ENCODE peak calls at places on chromosome 5, in five cellular contexts. B is astrocyte of the cerebellum, O is breast epithelium, H is AG10803, G is sigmoid colon. J is an unnamed sample.

GRCh38 chr5:134371834-134372340 is 518 bp downstream of the UBE2B start:
- DNase-seq in B (no peak), O (peak; percentile 60), H (peak; percentile 32), G (peak; percentile 71), J (peak; percentile 35)

GRCh38 chr5:3886521-3887461 is 291.2 kb downstream of the IRX1 start:
- DNase-seq in B (no peak), O (no peak), H (no peak), G (no peak), J (no peak)

GRCh38 chr5:54742417-54742889 is 224.9 kb downstream of the SNX18 start:
- DNase-seq in B (no peak), O (no peak), H (peak; percentile 63), G (no peak), J (peak; percentile 54)

GRCh38 chr5:154653764-154654483 is 101.3 kb upstream of the LARP1 start:
- DNase-seq in B (no peak), O (no peak), H (no peak), G (no peak), J (no peak)

GRCh38 chr5:131109540-131110255 is 55.4 kb downstream of the HINT1 start:
- DNase-seq in B (peak; percentile 16), O (no peak), H (peak; percentile 35), G (no peak), J (peak; percentile 50)

GRCh38 chr5:157115012-157115411 is 6.2 kb upstream of the HAVCR2 start:
- DNase-seq in B (no peak), O (no peak), H (no peak), G (no peak), J (no peak)

GRCh38 chr5:142857405-142857804 is 87.2 kb downstream of the ARHGAP26 start:
- DNase-seq in B (no peak), O (no peak), H (no peak), G (no peak), J (no peak)

GRCh38 chr5:80275347-80275746 is 19.5 kb upstream of the SERINC5 start:
- DNase-seq in B (no peak), O (no peak), H (peak; percentile 22), G (no peak), J (peak; percentile 21)

GRCh38 chr5:31771500-31771899 is 132.6 kb downstream of the PDZD2 start:
- DNase-seq in B (no peak), O (no peak), H (no peak), G (no peak), J (no peak)

GRCh38 chr5:157562111-157562581 is 13.4 kb downstream of the ADAM19 start:
- DNase-seq in B (peak; percentile 93), O (no peak), H (peak; percentile 81), G (peak; percentile 76), J (peak; percentile 78)

GRCh38 chr5:137621861-137622823 is 113.7 kb downstream of the KLHL3 start:
- DNase-seq in B (no peak), O (no peak), H (peak; percentile 75), G (peak; percentile 46), J (peak; percentile 35)

GRCh38 chr5:102341918-102342317 is 45.8 kb upstream of the SLCO4C1 start:
- DNase-seq in B (no peak), O (no peak), H (no peak), G (no peak), J (no peak)

DNA sequence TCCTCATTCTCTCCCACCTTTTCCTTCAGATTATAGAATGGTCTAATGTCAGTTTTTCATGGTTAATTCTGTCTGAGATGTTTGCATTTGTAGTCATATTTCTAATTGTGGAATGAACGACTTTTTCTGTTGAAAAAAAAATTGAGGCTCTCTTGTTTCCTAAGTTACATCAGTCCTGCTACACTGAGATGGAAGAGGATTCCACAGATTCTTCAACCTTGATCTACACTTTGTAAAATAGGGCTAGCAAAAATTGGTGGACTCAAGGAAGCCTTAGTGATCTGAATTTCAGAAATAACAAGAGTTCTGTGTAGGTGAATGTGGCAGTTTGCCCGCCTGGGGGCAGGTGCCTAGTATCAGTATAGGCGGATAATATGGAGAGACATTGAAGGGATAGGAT is 51.9 kb downstream of the ERBIN start:
- DNase-seq in B (no peak), O (no peak), H (peak; percentile 20), G (no peak), J (no peak)
- TF ChIP-seq CTCF in B (no peak), O (no peak), H (no peak), G (no peak), J (no peak)

GRCh38 chr5:89457411-89458329 is 574.7 kb upstream of the MEF2C start:
- DNase-seq in B (peak; percentile 32), O (no peak), H (peak; percentile 85), G (peak; percentile 69), J (peak; percentile 83)
- H3K4me3 ChIP-seq in B (no peak overlapping the region), O (no peak overlapping the region), H (no peak overlapping the region), G (no peak overlapping the region), J (no peak overlapping the region)

DNA sequence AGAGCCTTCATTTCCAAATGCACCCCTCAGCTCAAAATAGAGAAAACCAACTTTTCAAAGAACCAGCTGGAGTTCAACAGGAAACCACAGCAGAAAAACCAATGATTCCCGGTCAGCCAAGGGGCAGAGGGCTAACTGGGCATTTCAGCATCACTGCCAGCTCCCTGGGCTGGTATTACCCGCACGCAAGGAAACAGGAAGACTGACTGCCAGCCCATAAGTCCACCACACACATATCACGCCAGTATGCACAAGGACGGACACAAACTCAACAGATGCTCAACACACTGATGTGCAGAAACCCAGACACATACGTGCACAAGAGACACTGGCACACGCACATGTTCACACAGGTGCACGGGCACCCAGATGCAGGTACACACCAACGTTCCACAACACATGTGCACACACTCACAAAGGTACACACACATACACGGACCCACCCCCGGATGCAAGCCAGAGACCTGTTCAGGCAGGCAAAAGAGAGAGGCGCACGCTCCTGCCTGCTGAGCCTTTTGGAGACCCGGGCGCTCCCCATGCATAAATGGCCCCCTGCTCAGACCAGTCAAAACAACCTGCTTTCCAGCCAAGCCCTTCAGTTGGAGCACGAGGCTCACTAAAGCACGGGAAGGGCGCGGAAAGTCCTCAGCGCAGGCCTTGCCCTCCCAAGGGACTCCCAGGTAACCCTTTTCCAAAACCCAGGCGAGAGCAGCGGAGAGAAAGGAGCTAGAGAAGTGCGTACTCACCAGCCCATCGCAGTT is 2.1 kb downstream of the ADAMTS2 start:
- DNase-seq in B (no peak), O (no peak), H (peak; percentile 23), G (no peak), J (no peak)
- TF ChIP-seq CTCF in B (no peak), O (no peak), H (no peak), G (no peak), J (no peak)

DNA sequence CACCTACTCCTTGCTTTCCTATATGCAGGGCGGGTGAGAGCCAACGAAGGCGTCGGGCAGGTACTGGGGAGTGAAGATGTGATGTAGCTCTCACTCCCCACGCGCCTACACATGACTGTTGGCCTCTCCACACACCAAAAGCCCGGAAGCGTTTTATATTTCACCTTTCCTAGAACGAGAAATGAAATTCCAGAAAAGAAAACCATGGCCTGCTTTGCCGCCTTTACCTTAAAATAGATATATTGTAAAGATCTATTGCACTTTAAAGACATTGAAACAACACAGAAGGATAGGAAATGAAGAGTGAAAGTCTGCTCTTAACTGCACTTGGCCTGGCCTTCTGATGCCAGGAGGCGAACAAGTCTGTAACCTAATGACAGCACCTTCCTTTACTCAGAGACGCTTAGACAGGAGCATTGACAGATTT is 6.7 kb downstream of the PRDM6 start:
- DNase-seq in B (no peak), O (no peak), H (no peak), G (no peak), J (no peak)
- H3K4me3 ChIP-seq in B (peak overlapping the region; percentile 28), O (no peak overlapping the region), H (no peak overlapping the region), G (peak overlapping the region; percentile 70), J (no peak overlapping the region)

GRCh38 chr5:122182491-122182921 is 53.2 kb downstream of the ZNF474 start:
- DNase-seq in B (peak; percentile 90), O (no peak), H (peak; percentile 80), G (peak; percentile 74), J (peak; percentile 92)

GRCh38 chr5:122183098-122183794 is 53.9 kb downstream of the ZNF474 start:
- DNase-seq in B (peak; percentile 82), O (no peak), H (peak; percentile 87), G (peak; percentile 82), J (peak; percentile 89)

GRCh38 chr5:122180863-122181519 is 51.6 kb downstream of the ZNF474 start:
- DNase-seq in B (peak; percentile 29), O (no peak), H (peak; percentile 86), G (no peak), J (peak; percentile 89)

GRCh38 chr5:122184676-122185255 is 55.4 kb downstream of the ZNF474 start:
- DNase-seq in B (no peak), O (no peak), H (no peak), G (no peak), J (no peak)

GRCh38 chr5:122183795-122184185 is 54.4 kb downstream of the ZNF474 start:
- DNase-seq in B (no peak), O (no peak), H (no peak), G (no peak), J (no peak)
- TF ChIP-seq CTCF in B (no peak), O (no peak), H (no peak), G (no peak), J (no peak)

GRCh38 chr5:170634236-170634990 is 130.6 kb downstream of the KCNIP1 start:
- DNase-seq in B (no peak), O (no peak), H (no peak), G (peak; percentile 61), J (no peak)
- H3K4me3 ChIP-seq in B (no peak overlapping the region), O (no peak overlapping the region), H (no peak overlapping the region), G (no peak overlapping the region), J (no peak overlapping the region)

GRCh38 chr5:156051972-156052371 is 275.0 kb upstream of the SGCD start:
- DNase-seq in B (no peak), O (no peak), H (no peak), G (no peak), J (no peak)
- TF ChIP-seq CTCF in B (no peak), O (no peak), H (no peak), G (no peak), J (no peak)

GRCh38 chr5:77629553-77630245 is 8.8 kb downstream of the OTP start:
- DNase-seq in B (no peak), O (no peak), H (no peak), G (no peak), J (no peak)

GRCh38 chr5:77631166-77631582 is 7.3 kb downstream of the OTP start:
- DNase-seq in B (no peak), O (no peak), H (no peak), G (no peak), J (no peak)

GRCh38 chr5:77630246-77631165 is 8.0 kb downstream of the OTP start:
- DNase-seq in B (no peak), O (no peak), H (peak; percentile 12), G (no peak), J (no peak)

GRCh38 chr5:77628840-77629552 is 9.5 kb downstream of the OTP start:
- DNase-seq in B (no peak), O (no peak), H (no peak), G (no peak), J (no peak)

GRCh38 chr5:77627869-77628674 is 10.4 kb downstream of the OTP start:
- DNase-seq in B (no peak), O (no peak), H (no peak), G (no peak), J (no peak)
- H3K4me3 ChIP-seq in B (no peak overlapping the region), O (no peak overlapping the region), H (no peak overlapping the region), G (no peak overlapping the region), J (no peak overlapping the region)